ENCODE peak calls at places on chromosomes 1 and 21, in five cellular contexts. C is ovary, X is omental fat pad, L is lower lobe of right lung, K is body of pancreas. R is an unnamed sample.

GRCh38 chr1:203536575-203536974 is 42.6 kb downstream of the OPTC start:
- DNase-seq in C (no peak), X (no peak), L (no peak), K (no peak), R (no peak)

GRCh38 chr1:239814306-239814881 is 277.3 kb upstream of the FMN2 start:
- DNase-seq in C (peak; percentile 44), X (no peak), L (no peak), K (no peak), R (peak; percentile 91)

GRCh38 chr1:212967767-212968166 is 17.4 kb downstream of the VASH2 start:
- DNase-seq in C (no peak), X (no peak), L (no peak), K (no peak), R (peak; percentile 48)

GRCh38 chr1:169051171-169051570 is 55.3 kb upstream of the ATP1B1 start:
- DNase-seq in C (no peak), X (no peak), L (no peak), K (no peak), R (no peak)

GRCh38 chr21:44919111-44919912 is 1.4 kb downstream of the ITGB2 start:
- DNase-seq in C (no peak), X (no peak), L (peak; percentile 68), K (peak; percentile 30), R (no peak)

GRCh38 chr1:42742141-42742540 is 2.1 kb upstream of the CLDN19 start:
- DNase-seq in C (no peak), X (no peak), L (no peak), K (no peak), R (no peak)

GRCh38 chr1:181630838-181631237 is 147.5 kb downstream of the CACNA1E start:
- DNase-seq in C (no peak), X (no peak), L (peak; percentile 64), K (peak; percentile 41), R (no peak)

GRCh38 chr1:6578624-6579373 is 995 bp upstream of the ZBTB48 start:
- DNase-seq in C (no peak), X (no peak), L (no peak), K (no peak), R (no peak)

GRCh38 chr1:200653022-200653462 is 16.7 kb downstream of the DDX59 start:
- DNase-seq in C (no peak), X (no peak), L (no peak), K (no peak), R (no peak)

GRCh38 chr1:70134148-70134547 is 71.2 kb downstream of the LRRC40 start:
- DNase-seq in C (no peak), X (no peak), L (no peak), K (no peak), R (peak; percentile 6)

GRCh38 chr1:208357663-208358507 is 113.7 kb upstream of the PLXNA2 start:
- DNase-seq in C (no peak), X (no peak), L (no peak), K (no peak), R (no peak)

GRCh38 chr1:240126821-240127220 is 35.1 kb downstream of the FMN2 start:
- DNase-seq in C (no peak), X (no peak), L (no peak), K (no peak), R (no peak)

GRCh38 chr1:93061895-93062792 is 16.9 kb upstream of the MTF2 start:
- DNase-seq in C (no peak), X (no peak), L (no peak), K (peak; percentile 51), R (peak; percentile 29)

GRCh38 chr1:42479621-42480020 is 16.5 kb downstream of the CCDC30 start:
- DNase-seq in C (no peak), X (no peak), L (no peak), K (no peak), R (peak; percentile 7)

GRCh38 chr1:186894415-186894814 is 65.7 kb downstream of the PLA2G4A start:
- DNase-seq in C (no peak), X (no peak), L (no peak), K (no peak), R (no peak)

GRCh38 chr1:109757936-109758786 is 5.6 kb downstream of the EPS8L3 start:
- DNase-seq in C (peak; percentile 8), X (no peak), L (peak; percentile 25), K (no peak), R (no peak)

DNA sequence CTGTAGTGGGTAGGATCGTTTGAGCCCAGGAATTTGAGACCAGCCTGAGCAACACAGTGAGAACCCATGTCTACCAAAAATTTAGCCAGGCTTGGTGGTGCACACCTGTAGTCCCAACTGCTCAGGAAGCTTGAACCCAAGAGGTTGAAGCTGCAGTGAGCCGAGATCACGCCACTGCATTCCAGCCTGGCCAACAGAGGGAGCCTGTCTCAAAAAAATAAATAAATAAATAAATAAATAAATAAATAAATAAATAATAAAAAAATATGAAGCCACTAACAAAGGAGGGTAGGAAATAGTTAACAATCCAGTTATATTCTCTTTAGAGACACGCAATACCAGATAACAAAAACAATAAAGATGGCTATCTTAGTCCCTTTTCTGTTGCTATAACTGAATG is 11.9 kb upstream of the CBR3 start:
- DNase-seq in C (no peak), X (no peak), L (no peak), K (no peak), R (no peak)
- TF ChIP-seq CTCF in C (no peak), X (no peak), L (peak; percentile 43), K (peak; percentile 44), R (peak; percentile 78)

DNA sequence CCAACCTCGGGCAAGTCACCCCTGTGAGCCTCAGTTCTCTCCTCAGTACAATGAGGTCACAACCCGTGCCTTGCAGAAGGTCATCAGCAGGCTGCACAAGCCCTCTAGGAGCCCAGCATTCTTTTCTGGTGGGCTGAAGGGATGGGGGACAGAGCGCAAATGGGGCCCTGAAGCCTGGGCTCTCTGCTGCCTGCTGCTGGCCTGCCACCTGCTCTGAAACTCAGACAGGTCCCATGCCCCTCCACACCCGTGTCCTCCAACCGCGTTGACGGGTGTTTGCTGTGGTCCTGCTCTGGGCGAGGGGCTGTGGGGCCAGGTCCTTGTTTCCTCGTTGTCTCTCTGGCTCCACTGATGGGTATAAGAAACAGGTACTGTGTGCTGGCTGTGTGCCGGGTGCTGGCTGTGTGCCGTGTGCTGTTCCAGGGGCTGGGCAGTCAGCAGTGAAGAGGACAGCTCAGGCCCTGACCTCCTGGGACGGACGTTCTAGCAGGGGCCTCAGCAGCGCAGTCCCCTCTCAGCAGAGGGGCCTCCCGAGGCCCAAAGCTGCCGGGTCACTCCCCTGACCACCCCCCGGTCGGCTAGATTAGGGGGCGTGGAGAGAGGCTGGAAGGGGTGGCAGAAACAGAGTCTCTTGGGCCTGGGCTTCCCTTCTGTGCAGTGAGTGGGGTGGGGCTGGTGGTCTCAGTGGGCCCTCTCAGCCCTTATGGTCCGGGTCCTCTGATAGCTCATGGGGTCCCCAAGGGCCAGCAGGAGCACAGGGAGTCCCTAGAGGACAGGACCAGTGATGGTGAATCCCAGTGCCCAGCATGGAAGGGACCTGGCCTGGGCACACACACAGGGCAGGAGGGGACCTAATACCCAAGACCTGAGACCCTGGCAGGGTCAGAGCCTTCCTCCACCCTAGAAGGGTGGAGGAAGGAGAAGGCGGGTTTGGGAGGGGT is 42.1 kb downstream of the DMRTB1 start:
- DNase-seq in C (no peak), X (no peak), L (no peak), K (no peak), R (no peak)
- TF ChIP-seq CTCF in C (no peak), X (no peak), L (no peak), K (no peak), R (no peak)

GRCh38 chr1:110990541-110990940 is 26.8 kb upstream of the LRIF1 start:
- DNase-seq in C (no peak), X (no peak), L (no peak), K (no peak), R (no peak)

GRCh38 chr1:110982320-110982719 is 18.6 kb upstream of the LRIF1 start:
- DNase-seq in C (no peak), X (no peak), L (no peak), K (no peak), R (no peak)

DNA sequence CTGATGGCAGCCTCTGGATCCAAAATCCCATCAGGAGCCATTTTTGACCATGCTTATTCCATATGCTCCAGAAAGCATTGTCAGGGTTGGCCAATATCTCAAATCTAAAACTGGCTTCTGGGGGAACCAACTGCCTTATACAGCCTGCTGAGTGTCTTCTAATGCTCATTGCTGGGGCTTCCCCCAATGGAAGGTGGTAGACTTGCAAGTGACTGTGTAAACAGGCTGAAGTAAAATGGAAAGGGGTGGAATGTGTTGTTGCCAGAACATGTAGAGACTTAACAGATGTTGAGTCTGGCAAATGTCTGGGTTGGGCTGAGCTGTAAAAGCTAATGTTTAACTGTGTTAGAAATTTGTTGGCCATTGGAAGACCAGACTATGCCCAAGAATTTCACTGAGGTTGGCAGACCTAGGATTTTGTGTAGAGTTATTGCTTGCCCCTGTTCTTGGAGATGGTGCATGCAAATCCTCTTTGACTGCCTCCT is 22.7 kb upstream of the LRIF1 start:
- DNase-seq in C (no peak), X (no peak), L (no peak), K (no peak), R (no peak)
- TF ChIP-seq CTCF in C (no peak), X (no peak), L (no peak), K (no peak), R (no peak)

GRCh38 chr1:154276797-154277196 is 4.4 kb downstream of the HAX1 start:
- DNase-seq in C (no peak), X (no peak), L (no peak), K (no peak), R (no peak)
- TF ChIP-seq CTCF in C (no peak), X (no peak), L (peak; percentile 21), K (no peak), R (peak; percentile 62)

GRCh38 chr1:158972841-158973240 is 36.9 kb upstream of the IFI16 start:
- DNase-seq in C (no peak), X (no peak), L (no peak), K (no peak), R (no peak)
- TF ChIP-seq CTCF in C (no peak), X (no peak), L (no peak), K (no peak), R (no peak)

GRCh38 chr1:155002479-155003226 is at the start of gene ZBTB7B:
- DNase-seq in C (peak; percentile 56), X (no peak), L (peak; percentile 80), K (peak; percentile 73), R (no peak)
- TF ChIP-seq CTCF in C (no peak), X (no peak), L (no peak), K (no peak), R (no peak)

DNA sequence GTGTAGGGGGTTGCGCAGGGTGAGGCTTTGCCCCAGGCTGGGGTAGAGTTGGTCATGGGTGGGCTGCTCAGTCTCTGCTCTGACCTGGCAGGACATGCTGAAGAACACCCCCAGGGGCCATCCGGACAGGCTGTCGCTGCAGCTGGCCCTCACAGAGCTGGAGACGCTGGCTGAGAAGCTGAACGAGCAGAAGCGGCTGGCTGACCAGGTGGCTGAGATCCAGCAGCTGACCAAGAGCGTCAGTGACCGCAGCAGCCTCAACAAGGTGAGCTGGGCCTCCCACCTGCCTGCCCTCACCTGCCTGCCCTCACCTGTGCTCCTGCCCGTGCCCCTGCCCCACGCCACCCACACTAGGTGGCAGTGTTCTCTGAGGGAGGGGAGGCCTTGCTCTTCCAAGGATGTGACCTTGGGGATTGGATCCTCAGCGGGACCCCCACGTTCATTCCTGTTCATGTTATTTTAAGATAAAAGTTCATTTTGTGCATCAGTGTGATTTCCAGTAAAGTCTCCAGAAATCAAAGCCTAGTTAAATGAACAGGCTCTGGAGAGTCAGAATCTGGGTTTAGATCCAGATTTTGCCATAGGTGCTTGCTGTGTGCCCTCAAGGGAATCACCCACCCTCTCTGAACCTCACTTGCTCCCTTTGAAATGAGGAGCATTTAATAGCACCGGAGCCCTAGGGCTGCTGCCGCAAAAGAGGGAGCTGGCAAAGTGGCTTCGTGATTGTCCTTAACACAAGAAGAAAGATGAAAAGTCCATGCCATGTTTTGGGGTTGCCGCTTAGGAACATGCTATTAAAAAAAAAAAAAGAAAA is 87.9 kb downstream of the ARHGEF10L start:
- DNase-seq in C (no peak), X (no peak), L (no peak), K (no peak), R (no peak)
- TF ChIP-seq CTCF in C (no peak), X (no peak), L (no peak), K (no peak), R (no peak)